ENCODE peak calls at places on chromosomes 2 and 18, in ten cellular contexts. One of them, this sample, is unnamed.

GRCh38 chr2:23137161-23137560 is 247.8 kb upstream of the KLHL29 start:
- DNase-seq in AG09309: no peak
- DNase-seq in fibroblast of mammary gland: no peak
- DNase-seq in upper lobe of right lung: no peak
- DNase-seq in AG04449: no peak
- DNase-seq in breast epithelium: no peak
- DNase-seq in HFF-Myc: no peak
- DNase-seq in NB4: no peak
- DNase-seq in AG04450: no peak
- DNase-seq in B cell: no peak
- DNase-seq in this sample: no peak

GRCh38 chr2:150425121-150425559 is 62.3 kb downstream of the RND3 start:
- DNase-seq in AG04449: no peak
- DNase-seq in HFF-Myc: no peak
- DNase-seq in AG09309: no peak
- DNase-seq in fibroblast of mammary gland: peak
- DNase-seq in upper lobe of right lung: no peak
- DNase-seq in NB4: no peak
- DNase-seq in AG04450: no peak
- DNase-seq in B cell: no peak
- DNase-seq in breast epithelium: no peak
- DNase-seq in this sample: no peak

GRCh38 chr18:47953471-47953931 is 23.0 kb upstream of the SMAD2 start:
- DNase-seq in upper lobe of right lung: no peak
- DNase-seq in AG09309: no peak
- DNase-seq in B cell: peak
- DNase-seq in breast epithelium: no peak
- DNase-seq in AG04450: no peak
- DNase-seq in HFF-Myc: peak
- DNase-seq in AG04449: no peak
- DNase-seq in NB4: peak
- DNase-seq in fibroblast of mammary gland: peak
- DNase-seq in this sample: no peak

GRCh38 chr2:165897741-165898140 is 55.8 kb downstream of the TTC21B start:
- DNase-seq in AG09309: no peak
- DNase-seq in breast epithelium: no peak
- DNase-seq in AG04450: no peak
- DNase-seq in HFF-Myc: no peak
- DNase-seq in AG04449: no peak
- DNase-seq in NB4: peak
- DNase-seq in fibroblast of mammary gland: no peak
- DNase-seq in upper lobe of right lung: no peak
- DNase-seq in B cell: no peak
- DNase-seq in this sample: peak

GRCh38 chr18:36051760-36052159 is 15.6 kb downstream of the RPRD1A start:
- DNase-seq in AG04450: no peak
- DNase-seq in HFF-Myc: no peak
- DNase-seq in AG04449: no peak
- DNase-seq in NB4: no peak
- DNase-seq in AG09309: no peak
- DNase-seq in fibroblast of mammary gland: no peak
- DNase-seq in upper lobe of right lung: no peak
- DNase-seq in breast epithelium: no peak
- DNase-seq in B cell: no peak
- DNase-seq in this sample: no peak

GRCh38 chr2:198134287-198134955 is 330.0 kb downstream of the PLCL1 start:
- DNase-seq in AG09309: peak
- DNase-seq in HFF-Myc: no peak
- DNase-seq in fibroblast of mammary gland: peak
- DNase-seq in upper lobe of right lung: no peak
- DNase-seq in B cell: no peak
- DNase-seq in AG04449: no peak
- DNase-seq in AG04450: no peak
- DNase-seq in breast epithelium: no peak
- DNase-seq in NB4: no peak
- DNase-seq in this sample: no peak

GRCh38 chr2:18593496-18593895 is 4.1 kb upstream of the NT5C1B start:
- DNase-seq in AG04450: no peak
- DNase-seq in HFF-Myc: no peak
- DNase-seq in AG09309: no peak
- DNase-seq in B cell: no peak
- DNase-seq in fibroblast of mammary gland: no peak
- DNase-seq in NB4: no peak
- DNase-seq in AG04449: no peak
- DNase-seq in upper lobe of right lung: no peak
- DNase-seq in breast epithelium: no peak
- DNase-seq in this sample: no peak

GRCh38 chr2:584863-585823 is 92.1 kb downstream of the TMEM18 start:
- DNase-seq in breast epithelium: no peak
- DNase-seq in AG09309: no peak
- DNase-seq in upper lobe of right lung: no peak
- DNase-seq in AG04449: no peak
- DNase-seq in AG04450: no peak
- DNase-seq in HFF-Myc: no peak
- DNase-seq in NB4: peak
- DNase-seq in B cell: peak
- DNase-seq in fibroblast of mammary gland: no peak
- DNase-seq in this sample: no peak

GRCh38 chr18:44592639-44593038 is 88.0 kb upstream of the SETBP1 start:
- DNase-seq in AG09309: no peak
- DNase-seq in fibroblast of mammary gland: peak
- DNase-seq in breast epithelium: no peak
- DNase-seq in AG04450: no peak
- DNase-seq in upper lobe of right lung: no peak
- DNase-seq in B cell: no peak
- DNase-seq in NB4: no peak
- DNase-seq in HFF-Myc: no peak
- DNase-seq in AG04449: no peak
- DNase-seq in this sample: no peak

GRCh38 chr2:72883356-72883962 is 3.7 kb upstream of the SPR start:
- DNase-seq in NB4: peak
- DNase-seq in B cell: no peak
- DNase-seq in AG04449: no peak
- DNase-seq in AG09309: no peak
- DNase-seq in fibroblast of mammary gland: peak
- DNase-seq in breast epithelium: no peak
- DNase-seq in AG04450: no peak
- DNase-seq in upper lobe of right lung: no peak
- DNase-seq in HFF-Myc: no peak
- DNase-seq in this sample: no peak

DNA sequence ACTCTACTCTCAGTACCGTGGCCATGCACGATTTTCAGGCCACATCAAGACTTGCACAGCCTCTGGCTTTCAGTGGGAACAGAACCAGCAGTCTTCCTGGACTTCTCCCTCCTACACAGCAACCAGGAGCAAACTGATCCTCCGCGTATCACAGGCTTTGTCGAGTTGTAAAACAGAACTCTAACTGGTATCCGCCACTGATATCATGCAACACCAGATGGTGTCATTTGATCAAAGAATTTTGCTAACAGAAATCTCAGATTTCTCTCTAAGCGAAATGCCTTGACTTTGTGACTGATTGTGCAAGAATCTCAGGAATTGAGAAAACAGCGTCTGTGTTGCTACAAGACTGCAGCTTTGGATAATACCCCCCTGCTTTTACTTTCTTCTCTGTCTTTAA is 85.7 kb downstream of the COPS8 start:
- DNase-seq in B cell: no peak
- DNase-seq in breast epithelium: no peak
- DNase-seq in AG09309: peak
- DNase-seq in AG04449: peak
- DNase-seq in HFF-Myc: peak
- DNase-seq in fibroblast of mammary gland: peak
- DNase-seq in upper lobe of right lung: no peak
- DNase-seq in AG04450: peak
- DNase-seq in NB4: peak
- DNase-seq in this sample: no peak
- TF ChIP-seq CTCF in B cell: no peak
- TF ChIP-seq CTCF in breast epithelium: no peak
- TF ChIP-seq CTCF in AG09309: peak
- TF ChIP-seq CTCF in AG04449: peak
- TF ChIP-seq CTCF in HFF-Myc: peak
- TF ChIP-seq CTCF in fibroblast of mammary gland: peak
- TF ChIP-seq CTCF in upper lobe of right lung: peak
- TF ChIP-seq CTCF in AG04450: no peak
- TF ChIP-seq CTCF in NB4: no peak
- TF ChIP-seq CTCF in this sample: no peak

GRCh38 chr2:86037141-86037794 is 68.4 kb downstream of the POLR1A start:
- DNase-seq in AG04449: no peak
- DNase-seq in NB4: peak
- DNase-seq in breast epithelium: no peak
- DNase-seq in fibroblast of mammary gland: peak
- DNase-seq in HFF-Myc: peak
- DNase-seq in AG04450: peak
- DNase-seq in AG09309: peak
- DNase-seq in upper lobe of right lung: peak
- DNase-seq in B cell: peak
- DNase-seq in this sample: peak

GRCh38 chr2:86037795-86038192 is 67.9 kb downstream of the POLR1A start:
- DNase-seq in fibroblast of mammary gland: no peak
- DNase-seq in B cell: no peak
- DNase-seq in AG09309: no peak
- DNase-seq in AG04450: no peak
- DNase-seq in AG04449: no peak
- DNase-seq in NB4: no peak
- DNase-seq in breast epithelium: no peak
- DNase-seq in HFF-Myc: no peak
- DNase-seq in upper lobe of right lung: no peak
- DNase-seq in this sample: no peak

GRCh38 chr2:86035371-86035882 is 70.3 kb downstream of the POLR1A start:
- DNase-seq in breast epithelium: no peak
- DNase-seq in fibroblast of mammary gland: no peak
- DNase-seq in AG04449: no peak
- DNase-seq in NB4: no peak
- DNase-seq in upper lobe of right lung: no peak
- DNase-seq in B cell: no peak
- DNase-seq in AG09309: no peak
- DNase-seq in AG04450: no peak
- DNase-seq in HFF-Myc: no peak
- DNase-seq in this sample: no peak

GRCh38 chr2:86036790-86037138 is 68.9 kb downstream of the POLR1A start:
- DNase-seq in AG04449: no peak
- DNase-seq in fibroblast of mammary gland: no peak
- DNase-seq in B cell: no peak
- DNase-seq in HFF-Myc: no peak
- DNase-seq in breast epithelium: no peak
- DNase-seq in AG04450: no peak
- DNase-seq in upper lobe of right lung: no peak
- DNase-seq in AG09309: no peak
- DNase-seq in NB4: no peak
- DNase-seq in this sample: no peak

GRCh38 chr2:86035883-86036789 is 69.5 kb downstream of the POLR1A start:
- DNase-seq in HFF-Myc: peak
- DNase-seq in B cell: peak
- DNase-seq in upper lobe of right lung: peak
- DNase-seq in AG09309: no peak
- DNase-seq in AG04450: peak
- DNase-seq in AG04449: no peak
- DNase-seq in NB4: peak
- DNase-seq in fibroblast of mammary gland: peak
- DNase-seq in breast epithelium: no peak
- DNase-seq in this sample: peak
- TF ChIP-seq CTCF in HFF-Myc: peak
- TF ChIP-seq CTCF in B cell: peak
- TF ChIP-seq CTCF in upper lobe of right lung: no peak
- TF ChIP-seq CTCF in AG09309: peak
- TF ChIP-seq CTCF in AG04450: peak
- TF ChIP-seq CTCF in AG04449: peak
- TF ChIP-seq CTCF in NB4: peak
- TF ChIP-seq CTCF in fibroblast of mammary gland: peak
- TF ChIP-seq CTCF in breast epithelium: peak
- TF ChIP-seq CTCF in this sample: peak

DNA sequence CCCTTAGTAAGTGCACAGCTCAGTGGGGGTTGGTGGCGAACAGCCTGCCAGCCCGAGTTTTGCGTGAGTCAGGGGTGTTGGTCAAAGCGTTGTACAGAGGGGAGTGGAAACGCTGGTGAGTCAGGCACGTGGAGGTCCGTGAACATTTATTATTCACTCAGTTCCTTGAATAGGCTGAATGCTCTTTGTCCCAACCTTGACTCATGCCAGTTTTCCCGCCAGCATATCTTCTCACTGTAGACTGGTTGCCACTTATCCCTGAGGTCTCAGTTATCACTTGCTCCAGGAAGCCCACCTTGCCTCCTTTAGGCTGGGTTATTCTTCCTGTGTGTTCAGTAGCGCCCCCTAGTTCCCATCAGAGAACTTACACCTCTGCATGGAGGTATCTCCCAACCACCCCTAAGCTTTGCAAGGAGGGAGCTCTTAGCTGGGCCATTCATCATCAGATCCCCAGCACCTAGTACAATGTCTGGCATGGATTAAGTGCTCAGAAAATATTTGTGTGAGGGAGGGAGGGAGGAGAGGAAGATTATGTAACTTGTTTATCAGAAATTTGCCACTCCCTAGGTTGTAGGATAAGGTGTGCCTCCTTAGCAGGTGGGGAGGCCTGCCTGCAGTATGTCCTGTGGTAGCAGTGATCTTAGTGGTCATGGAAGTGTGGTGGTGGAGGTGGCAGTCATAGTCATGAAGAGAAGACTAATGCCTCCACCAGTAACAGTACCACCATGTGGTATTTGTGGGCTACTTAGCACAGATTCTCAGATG is 72.1 kb downstream of the CABLES1 start:
- DNase-seq in NB4: peak
- DNase-seq in fibroblast of mammary gland: peak
- DNase-seq in breast epithelium: no peak
- DNase-seq in upper lobe of right lung: no peak
- DNase-seq in AG04450: no peak
- DNase-seq in B cell: no peak
- DNase-seq in HFF-Myc: no peak
- DNase-seq in AG04449: no peak
- DNase-seq in AG09309: no peak
- DNase-seq in this sample: no peak
- TF ChIP-seq CTCF in NB4: peak
- TF ChIP-seq CTCF in fibroblast of mammary gland: peak
- TF ChIP-seq CTCF in breast epithelium: no peak
- TF ChIP-seq CTCF in upper lobe of right lung: peak
- TF ChIP-seq CTCF in AG04450: peak
- TF ChIP-seq CTCF in B cell: peak
- TF ChIP-seq CTCF in HFF-Myc: peak
- TF ChIP-seq CTCF in AG04449: peak
- TF ChIP-seq CTCF in AG09309: peak
- TF ChIP-seq CTCF in this sample: peak

DNA sequence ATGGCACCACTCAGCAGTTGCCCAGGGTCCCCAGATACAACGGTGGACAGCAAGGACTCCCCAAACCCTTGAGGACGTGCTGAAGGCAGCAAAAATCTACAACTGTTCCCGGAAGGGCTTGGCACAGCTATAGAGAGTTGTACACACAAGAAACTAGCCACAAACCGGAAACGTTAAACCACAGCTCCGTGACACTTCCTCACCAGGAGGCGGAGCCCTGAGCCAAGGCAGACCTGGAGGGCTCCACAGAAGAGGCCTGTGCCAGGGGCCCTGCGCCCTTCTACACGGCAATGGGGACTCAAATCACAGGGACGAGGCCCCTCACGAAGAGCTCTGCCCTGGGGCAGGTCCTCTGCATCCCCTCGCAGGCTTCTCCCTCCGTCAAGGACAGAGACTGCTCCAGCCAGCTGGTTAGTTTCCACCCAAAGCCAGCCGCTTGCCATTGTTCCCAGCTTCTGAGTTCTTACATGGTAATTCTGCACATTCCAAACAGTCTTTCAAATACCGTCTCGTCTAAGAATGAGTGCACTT is 133.3 kb downstream of the HDAC4 start:
- DNase-seq in AG04450: no peak
- DNase-seq in B cell: peak
- DNase-seq in AG04449: no peak
- DNase-seq in AG09309: peak
- DNase-seq in NB4: peak
- DNase-seq in HFF-Myc: peak
- DNase-seq in breast epithelium: no peak
- DNase-seq in fibroblast of mammary gland: peak
- DNase-seq in upper lobe of right lung: peak
- DNase-seq in this sample: peak
- TF ChIP-seq CTCF in AG04450: peak
- TF ChIP-seq CTCF in B cell: peak
- TF ChIP-seq CTCF in AG04449: peak
- TF ChIP-seq CTCF in AG09309: peak
- TF ChIP-seq CTCF in NB4: peak
- TF ChIP-seq CTCF in HFF-Myc: no peak
- TF ChIP-seq CTCF in breast epithelium: peak
- TF ChIP-seq CTCF in fibroblast of mammary gland: peak
- TF ChIP-seq CTCF in upper lobe of right lung: peak
- TF ChIP-seq CTCF in this sample: peak

This sample was measured in GM06990.